ENCODE peak calls at places on chromosomes 2 and 18, in nine cellular contexts. O is upper lobe of left lung, I is transverse colon, J is prostate gland, H is GM12892, B is SK-N-SH, P is GM12891, M is K562, U is stomach. R is an unnamed sample.

GRCh38 chr2:127080941-127081769 is 25.8 kb downstream of the BIN1 start:
- DNase-seq in P (peak), B (no peak), I (peak), O (peak), M (no peak), U (peak), H (no peak), J (peak), R (no peak)

GRCh38 chr2:168256448-168256847 is 9.1 kb upstream of the STK39 start:
- DNase-seq in M (no peak), U (peak), P (no peak), O (no peak), J (peak), B (no peak), H (no peak), I (peak), R (no peak)

GRCh38 chr18:57210101-57210661 is 63.3 kb downstream of the BOD1L2 start:
- DNase-seq in U (peak), I (peak), H (no peak), J (peak), P (no peak), M (no peak), B (no peak), O (no peak), R (no peak)

GRCh38 chr2:28583899-28584553 is 88.2 kb downstream of the PLB1 start:
- DNase-seq in B (no peak), M (peak), H (no peak), I (peak), J (no peak), O (no peak), P (no peak), U (peak), R (peak)

GRCh38 chr2:181812106-181812745 is 79.3 kb upstream of the ITPRID2 start:
- DNase-seq in I (no peak), P (no peak), U (no peak), M (no peak), J (no peak), B (no peak), H (no peak), O (no peak), R (no peak)

GRCh38 chr2:12270876-12271588 is 445.7 kb upstream of the TRIB2 start:
- DNase-seq in J (no peak), O (no peak), M (no peak), P (no peak), H (no peak), I (no peak), U (no peak), B (no peak), R (no peak)

GRCh38 chr2:109269956-109270757 is 141.2 kb downstream of the SH3RF3 start:
- DNase-seq in U (no peak), I (no peak), M (no peak), H (no peak), O (no peak), B (no peak), J (peak), P (no peak), R (peak)

GRCh38 chr2:105235388-105236059 is 6.0 kb upstream of the GPR45 start:
- DNase-seq in P (no peak), H (no peak), J (peak), U (peak), M (peak), O (no peak), B (peak), I (peak), R (no peak)

GRCh38 chr18:11909597-11910026 is 1.5 kb upstream of the MPPE1 start:
- DNase-seq in M (no peak), H (no peak), U (no peak), P (no peak), I (no peak), O (no peak), B (no peak), J (no peak), R (no peak)

GRCh38 chr2:175030380-175031271 is 25.4 kb upstream of the CHN1 start:
- DNase-seq in O (no peak), M (no peak), H (no peak), J (no peak), B (peak), P (no peak), I (peak), U (no peak), R (no peak)

GRCh38 chr2:25335971-25336370 is 5.8 kb downstream of the DNMT3A start:
- DNase-seq in B (peak), U (no peak), J (no peak), M (no peak), I (no peak), P (no peak), H (no peak), O (no peak), R (no peak)

GRCh38 chr2:146927080-146927714 is 917.6 kb upstream of the ACVR2A start:
- DNase-seq in J (peak), I (peak), M (no peak), U (peak), H (no peak), O (no peak), B (peak), P (no peak), R (peak)

GRCh38 chr18:23493654-23494053 is 9.7 kb upstream of the RMC1 start:
- DNase-seq in J (no peak), O (no peak), H (no peak), U (no peak), I (no peak), B (no peak), P (no peak), M (no peak), R (no peak)

GRCh38 chr18:23498062-23498582 is 5.2 kb upstream of the RMC1 start:
- DNase-seq in M (no peak), P (no peak), J (no peak), I (no peak), O (no peak), U (no peak), H (no peak), B (no peak), R (no peak)

GRCh38 chr18:23494992-23495391 is 8.3 kb upstream of the RMC1 start:
- DNase-seq in H (no peak), M (no peak), B (no peak), J (no peak), O (no peak), I (no peak), P (no peak), U (no peak), R (no peak)

GRCh38 chr18:23498877-23499570 is 4.3 kb upstream of the RMC1 start:
- DNase-seq in H (no peak), B (peak), U (peak), O (no peak), M (peak), I (peak), P (no peak), J (peak), R (peak)

DNA sequence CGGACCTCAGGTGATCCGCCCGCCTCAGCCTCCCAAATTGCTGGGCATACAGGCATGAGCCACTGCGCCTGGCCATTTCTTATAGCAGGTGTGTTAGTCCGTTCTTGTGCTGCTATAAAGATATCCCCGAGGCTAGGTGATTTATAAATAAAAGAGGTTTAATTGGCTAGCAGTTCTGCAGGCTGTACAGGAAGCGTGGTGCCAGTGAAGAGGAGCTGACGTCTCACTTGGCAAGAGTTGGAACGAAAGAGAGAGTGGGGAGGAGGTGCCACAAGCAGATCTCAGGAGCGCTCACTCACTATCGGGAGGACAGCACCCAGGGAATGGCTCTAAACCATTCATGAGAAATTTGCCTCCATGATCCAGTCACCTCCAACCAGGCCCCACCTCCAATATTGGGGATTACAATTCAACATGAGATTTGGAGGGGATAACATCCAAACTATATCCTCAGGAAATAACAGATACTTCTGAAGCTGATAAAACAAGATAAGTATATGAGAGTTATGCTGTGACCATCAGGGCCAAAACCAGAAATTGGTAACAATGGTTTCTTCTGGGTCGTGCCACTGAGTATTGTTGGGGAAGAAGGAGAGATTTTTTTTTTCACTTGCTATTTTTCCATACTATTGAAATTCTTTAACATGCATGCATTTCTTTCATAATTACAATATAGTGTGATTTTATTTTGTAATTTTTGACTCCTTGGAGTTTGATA is 7.4 kb upstream of the RMC1 start:
- DNase-seq in O (no peak), I (peak), M (no peak), J (peak), U (no peak), H (no peak), B (no peak), P (no peak), R (no peak)
- TF ChIP-seq POLR2AphosphoS5 in O (no peak), I (no peak), M (no peak), J (peak), U (no peak), H (no peak), B (no peak), P (no peak), R (no peak)

DNA sequence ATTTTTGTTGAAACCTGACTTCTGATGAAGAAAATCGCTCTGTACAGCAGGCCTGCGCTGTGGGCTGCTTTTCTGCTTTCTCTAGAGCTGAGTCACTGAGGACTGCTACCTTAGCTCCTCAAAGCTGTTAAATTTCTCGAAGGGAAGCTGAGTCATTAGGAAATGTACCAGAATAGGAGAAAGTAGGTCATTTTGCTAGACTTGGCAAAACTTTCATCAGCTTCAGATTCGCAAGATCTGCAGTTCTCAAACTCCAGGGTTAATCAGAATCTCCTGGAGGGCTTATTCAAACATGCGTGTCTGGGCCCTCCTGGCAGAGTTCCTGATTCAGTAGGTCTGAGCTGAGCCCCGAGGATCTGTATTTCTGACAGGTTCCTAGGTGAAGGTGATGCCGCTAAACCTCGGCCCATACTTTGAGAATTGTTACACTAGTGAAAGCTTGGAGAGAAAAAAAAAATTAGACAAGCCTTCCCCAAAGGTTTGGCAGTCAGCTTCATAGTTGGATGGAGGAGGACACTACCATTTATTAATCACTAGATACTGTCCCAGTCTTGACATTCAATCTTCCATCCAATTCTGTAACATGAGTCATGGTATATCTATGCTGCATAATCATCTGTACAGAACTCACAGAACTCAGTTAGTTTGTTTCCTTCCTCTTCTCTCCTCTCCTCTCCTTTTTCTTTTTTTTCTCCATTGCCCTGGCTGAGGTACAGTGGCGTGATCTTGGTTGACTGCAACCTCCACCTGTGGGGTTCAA is 297.6 kb downstream of the PARD3B start:
- DNase-seq in B (no peak), M (no peak), I (no peak), U (no peak), J (no peak), O (no peak), H (no peak), P (no peak), R (no peak)
- TF ChIP-seq POLR2AphosphoS5 in B (no peak), M (no peak), I (no peak), U (no peak), J (no peak), O (no peak), H (no peak), P (no peak), R (no peak)

DNA sequence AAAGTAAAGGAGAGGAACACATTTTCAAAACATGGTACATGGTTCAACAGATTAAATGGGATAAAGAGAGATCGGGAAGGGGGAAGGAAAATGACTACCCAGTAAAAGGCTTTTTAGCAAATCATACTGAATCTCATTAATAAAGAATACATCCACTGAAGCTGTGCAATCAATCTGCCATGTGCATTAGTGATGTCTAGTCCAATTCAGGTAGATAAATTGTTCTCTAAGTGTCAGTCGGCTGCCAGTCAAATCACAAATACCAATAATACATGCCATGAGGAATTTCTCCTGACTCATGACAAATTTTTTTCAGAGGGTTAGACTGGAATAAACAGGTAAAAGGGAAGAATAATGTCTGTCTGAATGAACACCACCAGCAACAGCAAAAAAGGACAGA is 22.6 kb downstream of the NYAP2 start:
- DNase-seq in J (no peak), P (no peak), I (no peak), H (no peak), M (no peak), B (no peak), O (no peak), U (no peak), R (no peak)
- TF ChIP-seq POLR2AphosphoS5 in J (no peak), P (no peak), I (no peak), H (no peak), M (no peak), B (no peak), O (no peak), U (no peak), R (no peak)

DNA sequence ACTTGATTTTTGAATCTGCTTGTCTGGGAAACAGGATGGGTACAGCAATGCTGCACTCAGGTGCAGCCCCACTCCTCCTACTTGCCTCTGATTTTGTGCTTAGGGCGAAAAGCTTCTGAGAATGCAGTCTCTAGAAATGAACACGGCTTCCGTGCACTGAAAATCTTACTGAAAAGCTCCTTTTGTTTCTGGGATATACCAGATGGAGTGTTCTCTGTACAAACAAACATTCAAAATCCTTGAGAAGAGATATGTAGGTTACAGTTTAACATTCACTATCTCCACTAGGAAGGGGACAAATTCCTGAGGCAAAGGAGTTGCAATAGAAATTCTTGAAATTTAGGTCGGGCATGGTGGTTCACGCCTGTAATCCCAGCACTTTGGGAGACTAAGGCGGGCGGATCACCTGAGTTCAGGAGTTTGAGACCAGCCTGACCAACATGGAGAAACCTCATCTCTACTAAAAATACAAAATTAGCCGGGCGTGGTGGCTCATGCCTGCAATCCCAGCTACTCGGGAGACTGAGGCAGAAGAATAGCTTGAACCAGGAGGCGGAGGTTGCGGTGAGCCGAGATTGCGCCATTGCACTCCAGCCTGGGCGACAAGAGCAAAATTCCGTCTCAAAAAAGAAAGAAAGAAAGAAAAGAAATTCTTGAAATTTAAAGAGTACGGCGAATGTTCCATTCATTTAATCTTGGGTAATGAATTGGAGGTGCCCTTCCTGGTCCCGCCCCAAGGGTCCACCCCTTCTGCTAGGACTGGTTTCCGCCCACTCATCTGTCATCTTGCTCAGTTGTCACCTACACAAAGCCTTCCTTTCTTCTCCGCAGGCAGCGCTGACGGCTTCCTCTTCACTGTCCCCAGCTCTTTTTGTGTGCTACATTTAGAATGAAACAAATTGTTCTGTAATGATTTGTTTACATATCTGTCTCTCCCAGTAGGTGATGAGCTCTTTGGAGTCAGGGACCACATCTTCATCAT is 92.4 kb downstream of the SOCS6 start:
- DNase-seq in P (peak), U (no peak), B (no peak), I (peak), H (no peak), O (no peak), J (peak), M (peak), R (no peak)
- TF ChIP-seq POLR2AphosphoS5 in P (no peak), U (no peak), B (no peak), I (peak), H (no peak), O (peak), J (no peak), M (no peak), R (no peak)

DNA sequence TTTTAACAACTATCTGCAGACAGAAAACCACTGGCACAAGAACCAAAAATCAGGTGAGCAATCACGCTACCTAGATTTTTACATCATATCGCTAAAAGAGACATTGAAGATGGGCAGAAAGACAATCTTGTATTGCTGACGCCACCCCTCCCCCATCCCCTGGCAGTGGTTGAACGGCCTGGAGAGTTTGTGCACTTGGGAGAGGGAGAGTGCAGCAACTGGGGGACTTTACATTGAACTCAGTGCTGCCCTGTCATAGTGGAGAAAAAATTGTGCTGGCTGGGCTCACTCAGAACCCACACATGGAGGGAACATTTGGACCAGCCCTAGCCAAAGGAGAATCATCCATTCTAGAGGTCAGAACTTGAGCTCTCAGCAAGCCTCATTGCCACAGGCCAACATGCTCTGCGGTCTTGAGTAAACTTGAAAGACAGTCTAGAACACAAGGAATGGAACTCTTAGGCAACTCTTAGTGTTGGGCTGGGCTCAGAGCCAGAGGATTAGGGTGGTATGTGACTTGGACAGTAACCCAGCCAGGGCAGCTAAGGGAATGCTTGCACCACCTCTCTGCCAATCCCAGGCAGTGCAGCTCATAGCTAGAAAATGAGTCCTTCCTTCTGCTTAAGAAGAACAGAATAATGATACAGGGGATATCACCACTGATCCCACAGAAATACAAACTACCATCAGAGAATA is 220.0 kb upstream of the CYP26B1 start:
- DNase-seq in O (no peak), U (peak), P (no peak), J (peak), H (no peak), I (peak), M (no peak), B (no peak), R (peak)
- TF ChIP-seq POLR2AphosphoS5 in O (no peak), U (peak), P (no peak), J (peak), H (no peak), I (no peak), M (no peak), B (no peak), R (no peak)

GRCh38 chr18:13438507-13439056 is 220.0 kb downstream of the LDLRAD4 start:
- DNase-seq in U (no peak), P (no peak), J (no peak), M (no peak), O (no peak), H (no peak), B (no peak), I (no peak), R (no peak)
- TF ChIP-seq POLR2AphosphoS5 in U (no peak), P (no peak), J (no peak), M (no peak), O (no peak), H (no peak), B (no peak), I (no peak), R (no peak)

DNA sequence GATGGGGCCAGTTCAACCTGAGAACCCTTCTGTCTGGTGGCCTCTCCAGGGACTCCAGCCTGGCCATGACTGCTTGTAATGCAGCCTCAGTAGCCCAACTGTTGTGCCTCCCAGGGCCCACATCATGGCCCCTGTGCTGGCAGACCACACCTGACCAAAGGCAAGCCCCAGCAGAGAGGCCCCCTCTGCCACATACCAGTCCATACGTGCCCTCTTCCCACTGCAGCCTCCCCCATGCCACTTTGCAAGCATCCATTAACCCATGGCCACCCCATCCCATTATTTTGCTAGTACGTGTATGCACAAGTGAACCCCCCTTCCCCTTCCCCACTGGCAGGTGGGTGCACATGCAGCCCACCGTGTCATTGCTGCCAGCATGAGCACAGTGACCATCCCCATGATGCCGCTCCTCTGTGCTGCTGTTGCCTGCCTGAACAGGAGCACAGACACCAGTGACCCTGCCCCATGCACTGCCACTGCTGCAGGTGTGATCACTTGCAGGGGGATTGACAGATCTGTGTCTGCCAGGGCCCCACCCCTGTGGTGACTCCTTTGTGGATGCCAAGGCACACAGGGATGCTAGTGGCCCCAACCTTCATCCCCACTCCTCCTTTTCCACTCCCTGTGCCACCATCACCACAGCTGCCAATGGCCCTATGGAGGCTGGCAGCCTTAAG is 330.0 kb upstream of the DSEL start:
- DNase-seq in I (no peak), O (peak), B (no peak), M (no peak), P (no peak), J (no peak), U (no peak), H (no peak), R (no peak)
- TF ChIP-seq POLR2AphosphoS5 in I (no peak), O (no peak), B (no peak), M (no peak), P (no peak), J (no peak), U (no peak), H (no peak), R (no peak)

GRCh38 chr2:31337197-31337596 is 77.3 kb downstream of the XDH start:
- DNase-seq in M (no peak), U (no peak), B (no peak), P (no peak), H (no peak), I (no peak), O (no peak), J (no peak), R (no peak)
- TF ChIP-seq POLR2AphosphoS5 in M (no peak), U (no peak), B (peak), P (no peak), H (no peak), I (no peak), O (no peak), J (no peak), R (no peak)

GRCh38 chr2:222714361-222715256 is 43.2 kb downstream of the MOGAT1 start:
- DNase-seq in J (no peak), H (no peak), O (no peak), U (no peak), I (no peak), M (no peak), B (no peak), P (no peak), R (no peak)
- TF ChIP-seq POLR2AphosphoS5 in J (peak), H (no peak), O (peak), U (no peak), I (peak), M (no peak), B (no peak), P (no peak), R (no peak)

R was measured in suprapubic skin.